ENCODE peak calls at places on chromosomes 5 and 9, in four cellular contexts. W, Y, J and T are unnamed samples.

GRCh38 chr9:77826621-77827020 is 178.5 kb upstream of the GNA14 start:
- DNase-seq in J (no peak), Y (no peak), W (no peak), T (no peak)

GRCh38 chr5:120465281-120465961 is 1.3 kb downstream of the PRR16 start:
- DNase-seq in J (peak), Y (peak), W (no peak), T (peak)

GRCh38 chr5:159218595-159219023 is 9.3 kb upstream of the RNF145 start:
- DNase-seq in J (peak), W (no peak), Y (no peak), T (no peak)

GRCh38 chr9:6758418-6759113 is 793 bp downstream of the KDM4C start:
- DNase-seq in J (no peak), W (peak), Y (peak), T (peak)

GRCh38 chr5:180563994-180564393 is 27.3 kb downstream of the SCGB3A1 start:
- DNase-seq in Y (no peak), J (no peak), W (no peak), T (no peak)

GRCh38 chr9:131402073-131402472 is 8.2 kb downstream of the PRRC2B start:
- DNase-seq in Y (no peak), W (no peak), J (peak), T (no peak)

GRCh38 chr5:5461012-5461411 is 38.5 kb downstream of the ICE1 start:
- DNase-seq in J (no peak), Y (no peak), W (no peak), T (no peak)

GRCh38 chr9:93096811-93097382 is 880 bp downstream of the CARD19 start:
- DNase-seq in J (no peak), W (no peak), Y (no peak), T (no peak)

GRCh38 chr5:167797933-167798332 is 493.5 kb upstream of the WWC1 start:
- DNase-seq in Y (no peak), J (no peak), W (no peak), T (no peak)

GRCh38 chr5:170648546-170648945 is 135.0 kb upstream of the GABRP start:
- DNase-seq in W (no peak), J (no peak), Y (no peak), T (no peak)

GRCh38 chr5:123696948-123697347 is 185.0 kb downstream of the CSNK1G3 start:
- DNase-seq in W (no peak), J (peak), Y (no peak), T (peak)

GRCh38 chr5:59092758-59093157 is 509.9 kb downstream of the RAB3C start:
- DNase-seq in Y (no peak), W (no peak), J (peak), T (no peak)

GRCh38 chr9:127927457-127928231 is 2.9 kb downstream of the PIP5KL1 start:
- DNase-seq in J (no peak), W (peak), Y (peak), T (peak)

GRCh38 chr5:472656-473343 is 29.8 kb downstream of the EXOC3 start:
- DNase-seq in W (peak), J (peak), Y (peak), T (peak)

GRCh38 chr5:170552486-170553122 is 48.8 kb downstream of the KCNIP1 start:
- DNase-seq in W (no peak), Y (peak), J (peak), T (peak)

GRCh38 chr5:179195561-179196419 is 135.6 kb downstream of the ZNF354C start:
- DNase-seq in Y (no peak), J (no peak), W (no peak), T (no peak)

GRCh38 chr5:135232958-135233357 is 166.1 kb downstream of the MACROH2A1 start:
- DNase-seq in J (no peak), W (no peak), Y (no peak), T (no peak)